ENCODE peak calls at places on chromosomes 5 and 9, in seven cellular contexts. L is NCI-H1436, M is left ventricle myocardium inferior, U is smooth muscle cell of the brain vasculature, Y is Kasumi-1, B is foreskin melanocyte, P is LHCN-M2. X is an unnamed sample.

GRCh38 chr5:38433160-38433861 is 123.1 kb downstream of the LIFR start:
- DNase-seq in L (no peak), M (peak; percentile 68), U (peak; percentile 94), Y (peak; percentile 39), B (peak; percentile 51), P (peak; percentile 95), X (peak; percentile 66)

GRCh38 chr5:78779771-78780616 is 131.4 kb upstream of the LHFPL2 start:
- DNase-seq in L (no peak), M (no peak), U (no peak), Y (no peak), B (no peak), P (peak; percentile 90), X (peak; percentile 98)

GRCh38 chr5:169695025-169695625 is 58.0 kb downstream of the DOCK2 start:
- DNase-seq in L (no peak), M (no peak), U (no peak), Y (no peak), B (no peak), P (peak; percentile 42), X (no peak)

GRCh38 chr9:117444466-117444865 is 29.6 kb upstream of the ASTN2 start:
- DNase-seq in L (no peak), M (no peak), U (no peak), Y (no peak), B (no peak), P (no peak), X (no peak)

GRCh38 chr9:13750061-13750460 is 470.6 kb upstream of the MPDZ start:
- DNase-seq in L (no peak), M (no peak), U (peak; percentile 1), Y (no peak), B (no peak), P (peak; percentile 86), X (no peak)

GRCh38 chr5:129460121-129460950 is at the start of gene ADAMTS19:
- DNase-seq in L (no peak), M (peak; percentile 18), U (no peak), Y (peak; percentile 59), B (no peak), P (peak; percentile 20), X (no peak)

GRCh38 chr5:10421841-10422691 is 19.6 kb upstream of the ROPN1L start:
- DNase-seq in L (no peak), M (no peak), U (no peak), Y (peak; percentile 97), B (no peak), P (no peak), X (no peak)

GRCh38 chr9:120713257-120714087 is 798 bp downstream of the MEGF9 start:
- DNase-seq in L (no peak), M (peak; percentile 29), U (no peak), Y (peak; percentile 35), B (no peak), P (peak; percentile 32), X (no peak)

GRCh38 chr5:173925449-173926071 is 37.4 kb downstream of the CPEB4 start:
- DNase-seq in L (no peak), M (peak; percentile 43), U (peak; percentile 32), Y (peak; percentile 53), B (peak; percentile 55), P (peak; percentile 54), X (no peak)

GRCh38 chr9:107784235-107784958 is 294.8 kb upstream of the KLF4 start:
- DNase-seq in L (no peak), M (peak; percentile 36), U (no peak), Y (peak; percentile 6), B (no peak), P (peak; percentile 94), X (no peak)

GRCh38 chr5:80119337-80119736 is 84.2 kb downstream of the THBS4 start:
- DNase-seq in L (no peak), M (no peak), U (no peak), Y (no peak), B (no peak), P (no peak), X (peak; percentile 29)

GRCh38 chr9:78369644-78370219 is 72.8 kb downstream of the PSAT1 start:
- DNase-seq in L (no peak), M (peak; percentile 57), U (peak; percentile 61), Y (peak; percentile 62), B (peak; percentile 40), P (peak; percentile 70), X (peak; percentile 37)

GRCh38 chr9:78236511-78236950 is 656 bp downstream of the CEP78 start:
- DNase-seq in L (no peak), M (no peak), U (no peak), Y (no peak), B (no peak), P (no peak), X (no peak)

GRCh38 chr9:117205806-117206205 is 209.1 kb downstream of the ASTN2 start:
- DNase-seq in L (no peak), M (no peak), U (no peak), Y (no peak), B (no peak), P (no peak), X (no peak)

GRCh38 chr5:8340739-8341344 is 471.9 kb downstream of the MTRR start:
- DNase-seq in L (no peak), M (no peak), U (no peak), Y (peak; percentile 44), B (no peak), P (peak; percentile 8), X (peak; percentile 18)

GRCh38 chr5:82605441-82605973 is 327.4 kb upstream of the RPS23 start:
- DNase-seq in L (no peak), M (no peak), U (no peak), Y (no peak), B (no peak), P (no peak), X (no peak)

GRCh38 chr5:64612349-64612961 is 77.8 kb upstream of the SHISAL2B start:
- DNase-seq in L (peak; percentile 45), M (no peak), U (peak; percentile 45), Y (peak; percentile 56), B (peak; percentile 38), P (peak; percentile 65), X (peak; percentile 17)

GRCh38 chr5:167296680-167297079 is 994.8 kb upstream of the WWC1 start:
- DNase-seq in L (no peak), M (no peak), U (no peak), Y (no peak), B (no peak), P (no peak), X (no peak)

GRCh38 chr9:115264333-115264732 is 146.4 kb upstream of the TNC start:
- DNase-seq in L (no peak), M (no peak), U (no peak), Y (no peak), B (no peak), P (peak; percentile 45), X (no peak)

GRCh38 chr5:155728146-155728856 is 598.7 kb upstream of the SGCD start:
- DNase-seq in L (peak; percentile 55), M (peak; percentile 69), U (no peak), Y (no peak), B (peak; percentile 25), P (no peak), X (peak; percentile 64)

GRCh38 chr9:120531683-120532300 is 48.2 kb downstream of the CDK5RAP2 start:
- DNase-seq in L (peak; percentile 47), M (no peak), U (no peak), Y (peak; percentile 21), B (no peak), P (peak; percentile 50), X (no peak)

GRCh38 chr5:128216860-128217531 is 133.4 kb downstream of the SLC12A2 start:
- DNase-seq in L (no peak), M (peak; percentile 28), U (peak; percentile 98), Y (no peak), B (no peak), P (peak; percentile 94), X (no peak)

GRCh38 chr5:38291355-38291754 is 33.0 kb downstream of the EGFLAM start:
- DNase-seq in L (no peak), M (no peak), U (no peak), Y (no peak), B (no peak), P (no peak), X (peak; percentile 34)

GRCh38 chr9:102273952-102274351 is 535.5 kb upstream of the GRIN3A start:
- DNase-seq in L (no peak), M (no peak), U (no peak), Y (no peak), B (no peak), P (no peak), X (no peak)

GRCh38 chr5:76689321-76690026 is 26.5 kb upstream of the F2R start:
- DNase-seq in L (no peak), M (no peak), U (no peak), Y (no peak), B (peak; percentile 87), P (peak; percentile 85), X (no peak)

GRCh38 chr5:132218321-132218720 is 9.3 kb downstream of the P4HA2 start:
- DNase-seq in L (no peak), M (no peak), U (no peak), Y (no peak), B (no peak), P (no peak), X (no peak)

GRCh38 chr9:98980291-98980690 is 36.6 kb downstream of the COL15A1 start:
- DNase-seq in L (no peak), M (no peak), U (no peak), Y (no peak), B (no peak), P (peak; percentile 42), X (peak; percentile 15)

GRCh38 chr5:124923131-124923530 is 176.7 kb upstream of the ZNF608 start:
- DNase-seq in L (peak; percentile 85), M (no peak), U (no peak), Y (no peak), B (peak; percentile 98), P (peak; percentile 21), X (no peak)

X was measured in DMS 273 treated with DMSO at 0.1 percent for 48 hours.